ENCODE peak calls at places on chromosomes 11 and 22, in nine cellular contexts. One of them, this sample, is unnamed.

GRCh38 chr11:1193326-1194230 is 29.3 kb upstream of the MUC5B start:
- DNase-seq in effector memory CD8-positive, alpha-beta T cell: no peak
- DNase-seq in cardiac muscle cell: no peak
- DNase-seq in psoas muscle: peak
- DNase-seq in A172: no peak
- DNase-seq in fibroblast of lung: no peak
- DNase-seq in transverse colon: peak
- DNase-seq in T-helper 1 cell: no peak
- DNase-seq in activated CD8-positive, alpha-beta memory T cell treated with anti-CD3 and anti-CD28 coated beads, Interleukin-2, amount 50 U/mL, for 48 hours: no peak
- DNase-seq in this sample: no peak

GRCh38 chr11:91243630-91244029 is 981.0 kb upstream of the FAT3 start:
- DNase-seq in T-helper 1 cell: no peak
- DNase-seq in fibroblast of lung: no peak
- DNase-seq in effector memory CD8-positive, alpha-beta T cell: no peak
- DNase-seq in A172: no peak
- DNase-seq in activated CD8-positive, alpha-beta memory T cell treated with anti-CD3 and anti-CD28 coated beads, Interleukin-2, amount 50 U/mL, for 48 hours: no peak
- DNase-seq in transverse colon: no peak
- DNase-seq in psoas muscle: no peak
- DNase-seq in cardiac muscle cell: no peak
- DNase-seq in this sample: no peak

GRCh38 chr22:50114221-50114981 is 24.6 kb downstream of the MOV10L1 start:
- DNase-seq in psoas muscle: no peak
- DNase-seq in fibroblast of lung: peak
- DNase-seq in A172: peak
- DNase-seq in transverse colon: no peak
- DNase-seq in T-helper 1 cell: no peak
- DNase-seq in cardiac muscle cell: peak
- DNase-seq in activated CD8-positive, alpha-beta memory T cell treated with anti-CD3 and anti-CD28 coated beads, Interleukin-2, amount 50 U/mL, for 48 hours: no peak
- DNase-seq in effector memory CD8-positive, alpha-beta T cell: no peak
- DNase-seq in this sample: no peak

GRCh38 chr11:942853-943252 is 17.2 kb downstream of the AP2A2 start:
- DNase-seq in effector memory CD8-positive, alpha-beta T cell: no peak
- DNase-seq in psoas muscle: no peak
- DNase-seq in transverse colon: no peak
- DNase-seq in A172: no peak
- DNase-seq in T-helper 1 cell: no peak
- DNase-seq in fibroblast of lung: peak
- DNase-seq in cardiac muscle cell: no peak
- DNase-seq in activated CD8-positive, alpha-beta memory T cell treated with anti-CD3 and anti-CD28 coated beads, Interleukin-2, amount 50 U/mL, for 48 hours: no peak
- DNase-seq in this sample: no peak

GRCh38 chr22:30191049-30191701 is 55.4 kb downstream of the LIF start:
- DNase-seq in activated CD8-positive, alpha-beta memory T cell treated with anti-CD3 and anti-CD28 coated beads, Interleukin-2, amount 50 U/mL, for 48 hours: no peak
- DNase-seq in A172: no peak
- DNase-seq in transverse colon: no peak
- DNase-seq in T-helper 1 cell: no peak
- DNase-seq in cardiac muscle cell: no peak
- DNase-seq in psoas muscle: no peak
- DNase-seq in effector memory CD8-positive, alpha-beta T cell: no peak
- DNase-seq in fibroblast of lung: peak
- DNase-seq in this sample: no peak

GRCh38 chr11:94450061-94450460 is 43.6 kb downstream of the MRE11 start:
- DNase-seq in cardiac muscle cell: no peak
- DNase-seq in fibroblast of lung: peak
- DNase-seq in activated CD8-positive, alpha-beta memory T cell treated with anti-CD3 and anti-CD28 coated beads, Interleukin-2, amount 50 U/mL, for 48 hours: no peak
- DNase-seq in psoas muscle: no peak
- DNase-seq in effector memory CD8-positive, alpha-beta T cell: no peak
- DNase-seq in A172: no peak
- DNase-seq in T-helper 1 cell: no peak
- DNase-seq in transverse colon: no peak
- DNase-seq in this sample: no peak

GRCh38 chr11:64803846-64804345 is 882 bp upstream of the MAP4K2 start:
- DNase-seq in psoas muscle: no peak
- DNase-seq in cardiac muscle cell: no peak
- DNase-seq in activated CD8-positive, alpha-beta memory T cell treated with anti-CD3 and anti-CD28 coated beads, Interleukin-2, amount 50 U/mL, for 48 hours: no peak
- DNase-seq in transverse colon: no peak
- DNase-seq in T-helper 1 cell: no peak
- DNase-seq in fibroblast of lung: no peak
- DNase-seq in A172: no peak
- DNase-seq in effector memory CD8-positive, alpha-beta T cell: no peak
- DNase-seq in this sample: no peak

GRCh38 chr22:30879398-30879797 is 89.2 kb downstream of the MORC2 start:
- DNase-seq in T-helper 1 cell: no peak
- DNase-seq in cardiac muscle cell: no peak
- DNase-seq in A172: no peak
- DNase-seq in activated CD8-positive, alpha-beta memory T cell treated with anti-CD3 and anti-CD28 coated beads, Interleukin-2, amount 50 U/mL, for 48 hours: no peak
- DNase-seq in fibroblast of lung: no peak
- DNase-seq in effector memory CD8-positive, alpha-beta T cell: no peak
- DNase-seq in transverse colon: no peak
- DNase-seq in psoas muscle: no peak
- DNase-seq in this sample: no peak

GRCh38 chr22:20957691-20958440 is 9.2 kb upstream of the AIFM3 start:
- DNase-seq in transverse colon: peak
- DNase-seq in activated CD8-positive, alpha-beta memory T cell treated with anti-CD3 and anti-CD28 coated beads, Interleukin-2, amount 50 U/mL, for 48 hours: peak
- DNase-seq in T-helper 1 cell: no peak
- DNase-seq in fibroblast of lung: peak
- DNase-seq in cardiac muscle cell: peak
- DNase-seq in psoas muscle: no peak
- DNase-seq in A172: no peak
- DNase-seq in effector memory CD8-positive, alpha-beta T cell: no peak
- DNase-seq in this sample: peak

This sample was measured in PC-9.